ENCODE peak calls at places on chromosomes 7 and 10, in four cellular contexts. T is DMS 273 treated with DMSO at 0.1 percent for 48 hours, P is NCI-H1417, M is foreskin keratinocyte. C is an unnamed sample.
A peak's percentile ranks its signal among the peaks of the same experiment; 100 is the strongest.

GRCh38 chr10:3897156-3897555 is 112.1 kb upstream of the KLF6 start:
- DNase-seq in T (no peak), M (peak; percentile 87), P (no peak), C (peak; percentile 57)

GRCh38 chr7:80428161-80429054 is 83.5 kb downstream of the GNAT3 start:
- DNase-seq in M (no peak), T (peak; percentile 18), P (peak; percentile 76), C (peak; percentile 70)

GRCh38 chr10:96358851-96359540 is at the start of gene OPALIN:
- DNase-seq in P (no peak), M (no peak), T (no peak), C (no peak)

GRCh38 chr10:14386202-14386593 is 55.5 kb upstream of the FRMD4A start:
- DNase-seq in T (no peak), P (no peak), M (peak; percentile 93), C (peak; percentile 100)

GRCh38 chr7:22569586-22570321 is 69.8 kb upstream of the STEAP1B start:
- DNase-seq in P (no peak), M (no peak), T (no peak), C (peak; percentile 58)

GRCh38 chr10:130967784-130968183 is 343.7 kb downstream of the TCERG1L start:
- DNase-seq in P (no peak), T (no peak), M (no peak), C (no peak)

GRCh38 chr7:27740449-27741086 is 606 bp downstream of the TAX1BP1 start:
- DNase-seq in T (peak; percentile 26), M (peak; percentile 88), P (peak; percentile 97), C (peak; percentile 92)

GRCh38 chr7:72919256-72919775 is 5.6 kb upstream of the POM121 start:
- DNase-seq in M (no peak), P (no peak), T (no peak), C (no peak)

GRCh38 chr7:125547505-125547904 is 617.9 kb upstream of the POT1 start:
- DNase-seq in M (no peak), P (no peak), T (no peak), C (no peak)

GRCh38 chr10:19719320-19719719 is 96.9 kb upstream of the PLXDC2 start:
- DNase-seq in P (peak; percentile 4), M (no peak), T (no peak), C (peak; percentile 6)

GRCh38 chr10:1130226-1130625 is 74.0 kb downstream of the WDR37 start:
- DNase-seq in M (no peak), T (no peak), P (no peak), C (no peak)

GRCh38 chr7:6175642-6176041 is 96.8 kb downstream of the CYTH3 start:
- DNase-seq in T (no peak), P (no peak), M (no peak), C (no peak)

GRCh38 chr7:132075573-132075972 is 500.7 kb downstream of the PLXNA4 start:
- DNase-seq in M (no peak), T (no peak), P (no peak), C (no peak)